ENCODE peak calls at places on chromosome 6, in eight cellular contexts. One of them, this sample, is unnamed.

GRCh38 chr6:107458687-107459282 is 579 bp downstream of the PDSS2 start:
- DNase-seq in posterior vena cava: peak; percentile 80
- DNase-seq in NCI-H774: peak; percentile 59
- DNase-seq in NCI-H460: peak; percentile 0
- DNase-seq in A549: peak; percentile 29
- DNase-seq in sciatic nerve: peak; percentile 63
- DNase-seq in cerebellum: peak; percentile 15
- DNase-seq in fibroblast of gingiva: peak; percentile 3
- DNase-seq in this sample: no peak

GRCh38 chr6:16494781-16495180 is 256.4 kb downstream of the GMPR start:
- DNase-seq in NCI-H460: no peak
- DNase-seq in cerebellum: no peak
- DNase-seq in NCI-H774: no peak
- DNase-seq in posterior vena cava: no peak
- DNase-seq in sciatic nerve: no peak
- DNase-seq in fibroblast of gingiva: no peak
- DNase-seq in A549: no peak
- DNase-seq in this sample: no peak

GRCh38 chr6:87214831-87215230 is 59.5 kb downstream of the ZNF292 start:
- DNase-seq in cerebellum: no peak
- DNase-seq in fibroblast of gingiva: no peak
- DNase-seq in NCI-H774: no peak
- DNase-seq in NCI-H460: no peak
- DNase-seq in posterior vena cava: no peak
- DNase-seq in sciatic nerve: no peak
- DNase-seq in A549: no peak
- DNase-seq in this sample: no peak

GRCh38 chr6:101666256-101666655 is 272.7 kb downstream of the GRIK2 start:
- DNase-seq in NCI-H460: no peak
- DNase-seq in fibroblast of gingiva: peak; percentile 36
- DNase-seq in sciatic nerve: no peak
- DNase-seq in NCI-H774: peak; percentile 10
- DNase-seq in posterior vena cava: no peak
- DNase-seq in cerebellum: no peak
- DNase-seq in A549: no peak
- DNase-seq in this sample: no peak

GRCh38 chr6:33209856-33210255 is 1.6 kb downstream of the RING1 start:
- DNase-seq in sciatic nerve: no peak
- DNase-seq in posterior vena cava: no peak
- DNase-seq in NCI-H460: no peak
- DNase-seq in A549: no peak
- DNase-seq in fibroblast of gingiva: no peak
- DNase-seq in NCI-H774: no peak
- DNase-seq in cerebellum: no peak
- DNase-seq in this sample: no peak

GRCh38 chr6:136709429-136709828 is 82.8 kb downstream of the MAP3K5 start:
- DNase-seq in NCI-H774: no peak
- DNase-seq in A549: no peak
- DNase-seq in sciatic nerve: no peak
- DNase-seq in fibroblast of gingiva: no peak
- DNase-seq in NCI-H460: no peak
- DNase-seq in posterior vena cava: no peak
- DNase-seq in cerebellum: no peak
- DNase-seq in this sample: no peak

GRCh38 chr6:14305629-14306028 is 188.1 kb downstream of the CD83 start:
- DNase-seq in NCI-H774: no peak
- DNase-seq in fibroblast of gingiva: no peak
- DNase-seq in posterior vena cava: no peak
- DNase-seq in sciatic nerve: no peak
- DNase-seq in A549: no peak
- DNase-seq in cerebellum: no peak
- DNase-seq in NCI-H460: no peak
- DNase-seq in this sample: no peak

GRCh38 chr6:99349620-99350141 is at the start of gene FAXC:
- DNase-seq in posterior vena cava: no peak
- DNase-seq in cerebellum: peak; percentile 77
- DNase-seq in sciatic nerve: no peak
- DNase-seq in fibroblast of gingiva: peak; percentile 14
- DNase-seq in NCI-H774: peak; percentile 85
- DNase-seq in NCI-H460: no peak
- DNase-seq in A549: peak; percentile 34
- DNase-seq in this sample: no peak

GRCh38 chr6:12092762-12093161 is 80.7 kb downstream of the HIVEP1 start:
- DNase-seq in cerebellum: no peak
- DNase-seq in NCI-H460: no peak
- DNase-seq in fibroblast of gingiva: no peak
- DNase-seq in sciatic nerve: no peak
- DNase-seq in NCI-H774: no peak
- DNase-seq in A549: no peak
- DNase-seq in posterior vena cava: no peak
- DNase-seq in this sample: no peak

GRCh38 chr6:2744206-2744771 is 6.4 kb downstream of the MYLK4 start:
- DNase-seq in NCI-H774: peak; percentile 12
- DNase-seq in sciatic nerve: no peak
- DNase-seq in NCI-H460: no peak
- DNase-seq in fibroblast of gingiva: no peak
- DNase-seq in posterior vena cava: no peak
- DNase-seq in A549: peak; percentile 29
- DNase-seq in cerebellum: peak; percentile 81
- DNase-seq in this sample: no peak